ENCODE peak calls at places on chromosomes 1 and 21, in eight cellular contexts. T is heart left ventricle, W is tibial artery, X is AG10803, B is upper lobe of left lung, R is HFF-Myc, A is OCI-LY7, L is left lung. V is an unnamed sample.
A peak's percentile ranks its signal among the peaks of the same experiment; 100 is the strongest.

GRCh38 chr1:64121766-64122385 is 81.5 kb upstream of the UBE2U start:
- DNase-seq in T (no peak), W (no peak), X (peak; percentile 20), B (no peak), R (no peak), A (no peak), L (no peak), V (no peak)

GRCh38 chr21:37878946-37879660 is 37.2 kb downstream of the KCNJ6 start:
- DNase-seq in T (no peak), W (no peak), X (peak; percentile 50), B (no peak), R (no peak), A (no peak), L (no peak), V (peak; percentile 49)

GRCh38 chr1:42214447-42214871 is 49.9 kb upstream of the GUCA2A start:
- DNase-seq in T (peak; percentile 40), W (no peak), X (peak; percentile 66), B (peak; percentile 60), R (no peak), A (no peak), L (peak; percentile 41), V (peak; percentile 90)

GRCh38 chr1:226121587-226122400 is 59.3 kb downstream of the H3-3A start:
- DNase-seq in T (peak; percentile 66), W (peak; percentile 72), X (no peak), B (peak; percentile 75), R (no peak), A (peak; percentile 92), L (peak; percentile 66), V (no peak)

GRCh38 chr1:168465942-168466702 is 77.7 kb downstream of the XCL2 start:
- DNase-seq in T (peak; percentile 45), W (no peak), X (no peak), B (peak; percentile 41), R (peak; percentile 69), A (no peak), L (no peak), V (peak; percentile 72)

GRCh38 chr1:150154143-150154542 is 4.4 kb downstream of the PLEKHO1 start:
- DNase-seq in T (peak; percentile 33), W (no peak), X (no peak), B (no peak), R (no peak), A (no peak), L (no peak), V (no peak)

GRCh38 chr1:43621861-43622260 is 28.1 kb upstream of the KDM4A start:
- DNase-seq in T (no peak), W (no peak), X (no peak), B (no peak), R (no peak), A (no peak), L (no peak), V (no peak)

GRCh38 chr1:51644533-51645197 is 27.8 kb downstream of the OSBPL9 start:
- DNase-seq in T (no peak), W (peak; percentile 76), X (peak; percentile 85), B (no peak), R (peak; percentile 53), A (no peak), L (no peak), V (no peak)

GRCh38 chr21:43733529-43734071 is 14.7 kb downstream of the PDXK start:
- DNase-seq in T (peak; percentile 54), W (no peak), X (peak; percentile 68), B (no peak), R (no peak), A (no peak), L (peak; percentile 54), V (no peak)

GRCh38 chr21:43734131-43734634 is 15.3 kb downstream of the PDXK start:
- DNase-seq in T (no peak), W (no peak), X (no peak), B (peak; percentile 71), R (no peak), A (no peak), L (no peak), V (no peak)

GRCh38 chr21:43731891-43732711 is 13.2 kb downstream of the PDXK start:
- DNase-seq in T (no peak), W (no peak), X (peak; percentile 83), B (no peak), R (no peak), A (no peak), L (no peak), V (peak; percentile 88)

GRCh38 chr21:43733060-43733459 is 14.1 kb downstream of the PDXK start:
- DNase-seq in T (no peak), W (no peak), X (no peak), B (no peak), R (no peak), A (no peak), L (no peak), V (no peak)

GRCh38 chr21:43731476-43731875 is 12.5 kb downstream of the PDXK start:
- DNase-seq in T (no peak), W (no peak), X (no peak), B (no peak), R (no peak), A (no peak), L (no peak), V (no peak)
- H3K4me3 ChIP-seq in T (no peak overlapping the region), W (no peak overlapping the region), X (no peak overlapping the region), B (no peak overlapping the region), R (no peak overlapping the region), A (no peak overlapping the region), L (no peak overlapping the region), V (no peak overlapping the region)

DNA sequence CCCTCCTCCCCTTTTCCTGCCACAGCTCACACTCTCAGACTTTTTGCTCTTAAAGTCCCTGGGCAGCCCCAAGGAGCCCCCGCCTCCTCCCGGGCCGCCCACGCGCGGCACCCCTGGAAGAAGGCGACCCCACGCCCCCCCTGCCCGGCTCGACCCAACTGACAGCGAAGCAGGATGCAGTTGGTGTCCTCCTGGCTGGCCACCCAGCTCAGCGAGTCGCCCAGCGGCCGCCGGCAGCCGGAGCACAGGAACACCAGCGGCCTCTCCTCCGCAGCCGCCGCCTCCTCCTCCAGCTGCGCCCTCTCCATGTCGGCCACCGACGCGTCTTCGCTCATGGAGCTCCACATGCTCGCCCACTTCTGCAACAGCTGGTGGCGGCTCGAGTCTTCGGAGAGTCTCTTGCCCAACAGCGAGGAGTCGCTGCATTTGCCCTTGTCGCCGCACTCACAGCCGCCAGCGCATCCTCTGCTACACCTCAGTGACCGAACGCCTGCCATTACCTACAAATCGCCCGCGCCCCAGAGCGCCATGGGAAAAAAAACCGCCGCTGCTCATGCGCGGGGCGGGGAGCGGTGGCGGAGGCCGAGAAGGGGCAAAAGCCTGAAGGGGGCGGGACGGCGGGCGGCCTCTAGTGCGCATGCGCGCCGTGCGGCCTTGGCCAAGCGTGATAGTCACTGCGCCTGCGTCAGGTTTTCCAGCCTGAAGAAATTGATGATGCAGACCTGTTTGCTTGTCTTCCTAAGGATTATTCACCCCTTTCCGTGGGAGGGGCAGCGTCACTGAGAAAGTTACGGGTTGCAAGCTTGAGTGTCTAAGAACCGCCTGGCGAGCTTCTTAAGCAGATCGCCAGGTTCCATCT is at the start of gene MIS18A:
- DNase-seq in T (peak; percentile 95), W (peak; percentile 97), X (peak; percentile 91), B (peak; percentile 94), R (peak; percentile 81), A (peak; percentile 94), L (peak; percentile 94), V (peak; percentile 69)
- TF ChIP-seq CTCF in T (no peak), W (no peak), X (peak; percentile 1), B (no peak), R (no peak), A (peak; percentile 17), L (no peak), V (no peak)

GRCh38 chr1:159828176-159828575 is 1.5 kb downstream of the SLAMF8 start:
- DNase-seq in T (no peak), W (no peak), X (no peak), B (no peak), R (no peak), A (no peak), L (no peak), V (no peak)

GRCh38 chr1:159828916-159829634 is 2.4 kb downstream of the SLAMF8 start:
- DNase-seq in T (peak; percentile 63), W (peak; percentile 75), X (no peak), B (peak; percentile 73), R (no peak), A (peak; percentile 29), L (peak; percentile 75), V (no peak)

GRCh38 chr1:159827102-159827490 is 423 bp downstream of the SLAMF8 start:
- DNase-seq in T (no peak), W (no peak), X (no peak), B (no peak), R (no peak), A (no peak), L (no peak), V (no peak)

GRCh38 chr1:159826436-159827101 is at the start of gene SLAMF8:
- DNase-seq in T (no peak), W (peak; percentile 73), X (peak; percentile 41), B (peak; percentile 76), R (no peak), A (no peak), L (peak; percentile 69), V (no peak)

DNA sequence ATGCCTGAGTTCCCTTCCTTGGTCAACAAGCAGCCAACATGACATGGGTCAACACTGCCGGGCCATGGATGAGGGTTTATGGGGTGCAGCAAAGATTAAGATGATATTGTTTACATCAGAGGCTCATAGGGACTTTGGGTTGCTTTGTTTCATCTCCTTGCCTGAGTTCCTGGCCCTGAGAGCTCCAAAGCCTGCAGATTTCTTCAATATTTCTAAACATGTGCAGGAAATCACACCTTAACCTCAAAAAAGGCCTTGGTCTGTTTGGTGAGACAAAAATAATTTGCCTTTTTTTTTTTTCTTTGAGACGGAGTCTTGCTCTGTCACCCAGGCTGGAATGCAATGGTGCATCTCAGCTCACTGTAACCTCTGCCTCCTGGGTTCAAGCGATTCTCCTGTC is 876 bp downstream of the SLAMF8 start:
- DNase-seq in T (no peak), W (no peak), X (no peak), B (no peak), R (no peak), A (no peak), L (no peak), V (no peak)
- H3K4me3 ChIP-seq in T (no peak overlapping the region), W (no peak overlapping the region), X (no peak overlapping the region), B (no peak overlapping the region), R (no peak overlapping the region), A (no peak overlapping the region), L (no peak overlapping the region), V (no peak overlapping the region)

GRCh38 chr1:78673120-78673519 is 23.5 kb downstream of the IFI44 start:
- DNase-seq in T (no peak), W (no peak), X (no peak), B (no peak), R (no peak), A (no peak), L (no peak), V (no peak)
- TF ChIP-seq CTCF in T (no peak), W (no peak), X (no peak), B (no peak), R (no peak), A (peak; percentile 35), L (no peak), V (no peak)

DNA sequence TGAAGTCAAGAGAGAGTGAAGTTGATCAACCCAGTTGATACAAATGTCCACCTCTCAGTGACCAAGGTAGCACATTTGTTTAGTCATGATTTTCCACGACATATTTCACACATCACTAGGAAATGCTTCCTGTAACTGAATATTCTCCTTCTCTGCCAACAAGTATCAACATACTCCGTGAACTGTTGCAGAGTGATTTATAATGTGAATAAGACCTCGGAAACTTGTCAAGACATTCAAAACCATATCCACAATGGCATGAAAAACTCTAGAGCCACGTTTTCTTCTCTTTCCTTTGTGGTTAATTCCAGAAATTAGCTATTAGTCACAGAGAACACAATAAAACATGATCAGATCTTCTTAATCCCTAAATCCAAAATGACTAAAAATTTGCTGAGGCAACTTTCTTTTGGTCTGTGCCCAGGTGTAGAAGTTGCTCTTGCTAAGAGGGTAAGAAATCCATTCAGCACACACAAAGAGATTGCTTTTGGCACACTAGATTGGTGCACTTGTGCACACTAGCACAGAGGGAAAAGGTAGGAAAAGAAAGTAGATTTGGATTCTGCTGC is 244.3 kb upstream of the NRIP1 start:
- DNase-seq in T (no peak), W (no peak), X (no peak), B (no peak), R (no peak), A (no peak), L (no peak), V (peak; percentile 21)
- H3K4me3 ChIP-seq in T (no peak overlapping the region), W (no peak overlapping the region), X (no peak overlapping the region), B (no peak overlapping the region), R (no peak overlapping the region), A (no peak overlapping the region), L (no peak overlapping the region), V (no peak overlapping the region)

V was measured in retinal pigment epithelial cell.